ENCODE peak calls at places on chromosomes 7 and 10, in five cellular contexts. W is endothelial cell of umbilical vein, X is bronchial epithelial cell, D is activated B cell treated with CpG ODN at 0.5 μM for 24 hours, A is heart right ventricle. K is an unnamed sample.

GRCh38 chr10:86376852-86377796 is 10.5 kb upstream of the GRID1 start:
- DNase-seq in W (peak), X (peak), D (peak), A (peak), K (peak)

GRCh38 chr7:36023025-36023424 is 130.0 kb upstream of the EEPD1 start:
- DNase-seq in W (no peak), X (no peak), D (no peak), A (no peak), K (no peak)

GRCh38 chr7:117901089-117901797 is 28.0 kb upstream of the CTTNBP2 start:
- DNase-seq in W (no peak), X (no peak), D (no peak), A (no peak), K (no peak)

GRCh38 chr7:18901351-18901750 is 216.1 kb downstream of the TWIST1 start:
- DNase-seq in W (no peak), X (no peak), D (no peak), A (no peak), K (no peak)

GRCh38 chr7:154910977-154911376 is 91.9 kb downstream of the PAXIP1 start:
- DNase-seq in W (no peak), X (no peak), D (no peak), A (no peak), K (no peak)

GRCh38 chr10:1551636-1552338 is 185.5 kb downstream of the ADARB2 start:
- DNase-seq in W (no peak), X (no peak), D (no peak), A (no peak), K (no peak)

GRCh38 chr7:93178213-93178612 is 30.0 kb upstream of the SAMD9L start:
- DNase-seq in W (peak), X (peak), D (no peak), A (no peak), K (no peak)

GRCh38 chr10:72328045-72328828 is 26.5 kb downstream of the DNAJB12 start:
- DNase-seq in W (peak), X (peak), D (no peak), A (peak), K (no peak)

GRCh38 chr10:7085147-7085912 is 325.5 kb downstream of the SFMBT2 start:
- DNase-seq in W (no peak), X (no peak), D (no peak), A (no peak), K (no peak)

GRCh38 chr10:1168763-1169162 is 112.6 kb downstream of the WDR37 start:
- DNase-seq in W (no peak), X (no peak), D (no peak), A (no peak), K (no peak)

GRCh38 chr7:83517026-83517700 is 131.8 kb downstream of the SEMA3E start:
- DNase-seq in W (no peak), X (no peak), D (no peak), A (no peak), K (no peak)

GRCh38 chr10:6056411-6057135 is 5.6 kb downstream of the IL2RA start:
- DNase-seq in W (no peak), X (no peak), D (no peak), A (no peak), K (no peak)

GRCh38 chr7:145831616-145832206 is 284.9 kb upstream of the CNTNAP2 start:
- DNase-seq in W (no peak), X (no peak), D (no peak), A (no peak), K (no peak)

GRCh38 chr10:64211466-64211865 is 690.3 kb downstream of the REEP3 start:
- DNase-seq in W (no peak), X (no peak), D (no peak), A (no peak), K (no peak)

GRCh38 chr10:132232553-132232949 is 45.8 kb downstream of the DPYSL4 start:
- DNase-seq in W (no peak), X (no peak), D (no peak), A (peak), K (no peak)

GRCh38 chr10:70585555-70586243 is 16.8 kb downstream of the PRF1 start:
- DNase-seq in W (no peak), X (no peak), D (no peak), A (no peak), K (no peak)

GRCh38 chr7:106155027-106155426 is 42.9 kb upstream of the SYPL1 start:
- DNase-seq in W (no peak), X (no peak), D (no peak), A (no peak), K (no peak)

GRCh38 chr7:148849393-148850098 is 34.5 kb downstream of the EZH2 start:
- DNase-seq in W (no peak), X (no peak), D (no peak), A (no peak), K (no peak)

GRCh38 chr10:112140110-112140755 is 43.3 kb downstream of the GPAM start:
- DNase-seq in W (peak), X (peak), D (peak), A (peak), K (peak)

GRCh38 chr7:153090209-153090608 is 330.7 kb downstream of the ACTR3B start:
- DNase-seq in W (no peak), X (no peak), D (no peak), A (no peak), K (no peak)

GRCh38 chr10:73937333-73938020 is 26.5 kb downstream of the PLAU start:
- DNase-seq in W (no peak), X (no peak), D (no peak), A (peak), K (no peak)

GRCh38 chr10:24993237-24993958 is 22.6 kb downstream of the ENKUR start:
- DNase-seq in W (no peak), X (no peak), D (no peak), A (no peak), K (no peak)

GRCh38 chr10:33165911-33166310 is 168.6 kb downstream of the NRP1 start:
- DNase-seq in W (no peak), X (no peak), D (no peak), A (no peak), K (no peak)

GRCh38 chr10:122083478-122084025 is 94.6 kb downstream of the TACC2 start:
- DNase-seq in W (no peak), X (no peak), D (no peak), A (peak), K (no peak)

GRCh38 chr10:13526952-13527863 is 1.6 kb downstream of the BEND7 start:
- DNase-seq in W (peak), X (peak), D (no peak), A (no peak), K (no peak)

GRCh38 chr10:6065406-6065805 is 3.2 kb upstream of the IL2RA start:
- DNase-seq in W (no peak), X (no peak), D (no peak), A (no peak), K (no peak)

GRCh38 chr7:81150951-81151361 is 232.1 kb upstream of the SEMA3C start:
- DNase-seq in W (no peak), X (peak), D (no peak), A (no peak), K (no peak)

GRCh38 chr10:25493122-25493893 is 318.5 kb downstream of the GPR158 start:
- DNase-seq in W (peak), X (peak), D (no peak), A (peak), K (no peak)

GRCh38 chr10:97566338-97566986 is 6.1 kb upstream of the ANKRD2 start:
- DNase-seq in W (no peak), X (peak), D (no peak), A (no peak), K (no peak)

DNA sequence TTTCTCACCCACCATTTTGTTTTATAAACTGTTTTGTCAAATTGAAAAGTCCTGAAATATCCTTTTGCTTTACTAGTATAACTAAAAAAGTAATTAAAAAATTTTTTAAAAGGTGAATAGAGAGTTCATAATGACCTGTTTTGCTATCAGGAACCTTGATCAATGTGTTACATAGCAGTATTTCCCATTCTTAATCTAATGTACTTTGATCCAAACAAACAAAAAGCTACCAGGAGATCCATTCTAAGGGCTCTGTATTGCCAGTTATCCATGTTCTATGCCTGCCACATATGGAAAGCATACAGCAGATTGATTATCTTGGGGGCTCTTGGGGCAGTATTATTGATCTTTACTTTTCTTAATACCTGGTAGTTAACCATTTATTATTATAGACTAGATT is 32.1 kb downstream of the ZMYND11 start:
- DNase-seq in W (no peak), X (no peak), D (no peak), A (no peak), K (no peak)
- TF ChIP-seq CTCF in W (no peak), X (no peak), D (no peak), A (no peak), K (no peak)

GRCh38 chr7:128351296-128352123 is 7.8 kb upstream of the RBM28 start:
- DNase-seq in W (no peak), X (no peak), D (peak), A (no peak), K (peak)

GRCh38 chr7:128352636-128353035 is 8.9 kb downstream of the PRRT4 start:
- DNase-seq in W (no peak), X (no peak), D (no peak), A (no peak), K (no peak)

GRCh38 chr7:128353189-128353588 is 8.3 kb downstream of the PRRT4 start:
- DNase-seq in W (no peak), X (no peak), D (no peak), A (no peak), K (no peak)

GRCh38 chr7:128350708-128351295 is 7.1 kb upstream of the RBM28 start:
- DNase-seq in W (no peak), X (no peak), D (no peak), A (no peak), K (no peak)

DNA sequence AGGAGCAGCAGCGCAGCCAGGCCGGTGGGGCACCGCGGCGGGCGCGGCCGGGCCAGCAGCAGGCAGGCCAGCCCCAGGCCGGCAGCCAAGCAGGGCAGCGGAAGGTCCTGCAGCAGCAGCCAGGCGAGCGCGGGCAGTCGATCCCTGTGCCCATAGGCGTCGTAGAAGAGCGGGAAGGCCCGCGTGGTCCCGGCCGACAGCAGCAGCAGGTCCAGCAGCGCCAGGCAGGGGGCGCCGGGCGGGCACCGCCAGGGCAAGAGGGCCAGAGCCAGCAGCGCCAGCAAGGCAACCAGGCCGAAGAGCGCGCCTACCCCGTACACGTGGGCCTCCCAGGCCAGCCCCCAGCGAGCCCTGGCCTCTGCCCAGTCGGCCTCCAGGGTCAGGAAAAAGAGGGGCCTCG is 8.4 kb upstream of the RBM28 start:
- DNase-seq in W (peak), X (peak), D (no peak), A (peak), K (peak)
- TF ChIP-seq CTCF in W (peak), X (peak), D (no peak), A (peak), K (peak)

GRCh38 chr7:150322833-150323681 is at the start of the genes ACTR3C and LRRC61:
- DNase-seq in W (no peak), X (peak), D (peak), A (no peak), K (peak)
- TF ChIP-seq CTCF in W (no peak), X (peak), D (no peak), A (no peak), K (peak)

GRCh38 chr7:4817178-4817905 is 41.9 kb downstream of the AP5Z1 start:
- DNase-seq in W (no peak), X (no peak), D (no peak), A (no peak), K (no peak)

GRCh38 chr7:4814463-4814862 is 39.0 kb downstream of the AP5Z1 start:
- DNase-seq in W (no peak), X (no peak), D (no peak), A (no peak), K (no peak)

GRCh38 chr7:4815121-4815520 is 39.7 kb downstream of the AP5Z1 start:
- DNase-seq in W (no peak), X (no peak), D (no peak), A (no peak), K (no peak)

GRCh38 chr7:4816419-4817080 is 41.1 kb downstream of the AP5Z1 start:
- DNase-seq in W (no peak), X (no peak), D (no peak), A (no peak), K (no peak)

GRCh38 chr7:4815609-4816418 is 40.4 kb downstream of the AP5Z1 start:
- DNase-seq in W (no peak), X (no peak), D (no peak), A (no peak), K (no peak)
- TF ChIP-seq CTCF in W (peak), X (no peak), D (no peak), A (no peak), K (no peak)

K was measured in natural killer cell.